ENCODE peak calls at places on chromosomes 11 and 22, in six cellular contexts. E, O, V, G, Z and D are unnamed samples.

GRCh38 chr11:11895672-11896071 is 53.9 kb downstream of the USP47 start:
- DNase-seq in G (peak; percentile 25), E (no peak), O (no peak), V (no peak), Z (no peak), D (no peak)

GRCh38 chr11:118003021-118003423 is 16.8 kb downstream of the IL10RA start:
- DNase-seq in Z (no peak), E (peak; percentile 67), V (peak; percentile 9), G (no peak), O (no peak), D (no peak)

GRCh38 chr11:71076525-71077304 is 175.7 kb downstream of the SHANK2 start:
- DNase-seq in E (no peak), V (no peak), O (no peak), G (no peak), Z (no peak), D (no peak)

GRCh38 chr11:68371176-68372041 is 59.0 kb downstream of the LRP5 start:
- DNase-seq in Z (no peak), V (peak; percentile 61), G (peak; percentile 21), E (no peak), O (no peak), D (no peak)

GRCh38 chr22:50572965-50573364 is 5.3 kb downstream of the CPT1B start:
- DNase-seq in E (no peak), G (no peak), O (no peak), Z (no peak), V (no peak), D (no peak)

GRCh38 chr22:31588970-31589675 is 72.9 kb downstream of the PISD start:
- DNase-seq in E (no peak), O (no peak), Z (no peak), G (no peak), V (peak; percentile 31), D (no peak)

GRCh38 chr11:71372693-71373657 is 75.2 kb downstream of the DHCR7 start:
- DNase-seq in V (no peak), G (peak; percentile 56), Z (no peak), E (no peak), O (no peak), D (peak; percentile 30)

GRCh38 chr22:47151490-47151889 is 389.0 kb downstream of the TBC1D22A start:
- DNase-seq in E (no peak), O (no peak), G (peak; percentile 52), Z (no peak), V (no peak), D (peak; percentile 35)

GRCh38 chr11:111213256-111213655 is 32.3 kb upstream of the POU2AF2 start:
- DNase-seq in V (no peak), Z (no peak), E (no peak), O (no peak), G (no peak), D (peak; percentile 24)